ENCODE peak calls at places on chromosomes 1 and 21, in nine cellular contexts. N is suprapubic skin; T is GM23248; F is IMR-90; S is psoas muscle; W is MM.1S; J is neural progenitor cell; O is colonic mucosa; I is naive thymus-derived CD4-positive, alpha-beta T cell. R is an unnamed sample. For H3K4me1, the result is how much of the 10 kb centered on the place peaks cover.

GRCh38 chr21:32141009-32141357 is 137.9 kb downstream of the MIS18A start:
- DNase-seq in N (no peak), T (no peak), F (no peak), S (no peak), W (no peak), J (no peak), O (no peak), I (no peak), R (no peak)

GRCh38 chr1:200741808-200742207 is 3.1 kb downstream of the CAMSAP2 start:
- DNase-seq in N (no peak), T (peak), F (no peak), S (no peak), W (no peak), J (no peak), O (no peak), I (no peak), R (no peak)

GRCh38 chr1:14699596-14699995 is 101.1 kb downstream of the KAZN start:
- DNase-seq in N (no peak), T (no peak), F (no peak), S (no peak), W (no peak), J (no peak), O (no peak), I (no peak), R (no peak)

GRCh38 chr1:116807394-116807793 is 53.2 kb downstream of the CD2 start:
- DNase-seq in N (no peak), T (no peak), F (no peak), S (no peak), W (no peak), J (no peak), O (no peak), I (no peak), R (no peak)

GRCh38 chr1:93215322-93215721 is 34.8 kb downstream of the CCDC18 start:
- DNase-seq in N (no peak), T (no peak), F (no peak), S (no peak), W (no peak), J (no peak), O (no peak), I (no peak), R (no peak)

GRCh38 chr1:115641762-115642167 is at the start of gene VANGL1:
- DNase-seq in N (no peak), T (peak), F (peak), S (peak), W (peak), J (peak), O (peak), I (peak), R (peak)

GRCh38 chr1:45802343-45803298 is 791 bp upstream of the MAST2 start:
- DNase-seq in N (peak), T (peak), F (peak), S (peak), W (peak), J (peak), O (peak), I (peak), R (peak)

GRCh38 chr1:24065314-24065713 is 46.6 kb downstream of the MYOM3 start:
- DNase-seq in N (no peak), T (no peak), F (no peak), S (no peak), W (no peak), J (no peak), O (no peak), I (no peak), R (no peak)

GRCh38 chr1:69070660-69071373 is 496.9 kb upstream of the LRRC7 start:
- DNase-seq in N (no peak), T (no peak), F (no peak), S (no peak), W (no peak), J (no peak), O (no peak), I (no peak), R (no peak)

GRCh38 chr1:118100686-118101300 is 84.2 kb downstream of the SPAG17 start:
- DNase-seq in N (no peak), T (peak), F (no peak), S (no peak), W (no peak), J (no peak), O (peak), I (no peak), R (no peak)

GRCh38 chr1:162055062-162055461 is 14.4 kb upstream of the NOS1AP start:
- DNase-seq in N (no peak), T (peak), F (peak), S (no peak), W (no peak), J (no peak), O (no peak), I (no peak), R (no peak)

GRCh38 chr1:202575906-202576653 is 134.2 kb downstream of the SYT2 start:
- DNase-seq in N (no peak), T (peak), F (peak), S (no peak), W (no peak), J (peak), O (no peak), I (no peak), R (no peak)

GRCh38 chr1:154117642-154118041 is 37.2 kb downstream of the NUP210L start:
- DNase-seq in N (no peak), T (no peak), F (no peak), S (no peak), W (no peak), J (no peak), O (no peak), I (no peak), R (no peak)

GRCh38 chr1:155329980-155330598 is 9.4 kb downstream of the RUSC1 start:
- DNase-seq in N (no peak), T (no peak), F (no peak), S (no peak), W (no peak), J (no peak), O (no peak), I (no peak), R (no peak)

GRCh38 chr21:35506352-35506751 is 457.2 kb upstream of the RUNX1 start:
- DNase-seq in N (no peak), T (no peak), F (no peak), S (no peak), W (no peak), J (no peak), O (no peak), I (no peak), R (no peak)
- H3K4me1 ChIP-seq in N (under half), T (under half), F (under half), S (under half), W (under half), J (under half), O (under half), I (under half), R (under half)

GRCh38 chr1:41913025-41913424 is 5.7 kb downstream of the HIVEP3 start:
- DNase-seq in N (no peak), T (no peak), F (no peak), S (no peak), W (no peak), J (no peak), O (no peak), I (no peak), R (no peak)
- H3K4me3 ChIP-seq in N (no peak), T (no peak), F (no peak), S (no peak), W (no peak), J (no peak), O (no peak), I (no peak), R (no peak)

GRCh38 chr1:89905391-89906058 is 84.7 kb downstream of the LRRC8D start:
- DNase-seq in N (no peak), T (peak), F (peak), S (no peak), W (no peak), J (peak), O (no peak), I (no peak), R (no peak)
- H3K4me1 ChIP-seq in N (under half), T (half or more), F (under half), S (half or more), W (under half), J (under half), O (under half), I (under half), R (half or more)

GRCh38 chr1:77977989-77978292 is 931 bp downstream of the FUBP1 start:
- DNase-seq in N (no peak), T (no peak), F (no peak), S (no peak), W (no peak), J (no peak), O (no peak), I (no peak), R (no peak)

GRCh38 chr1:77978293-77978968 is 441 bp downstream of the FUBP1 start:
- DNase-seq in N (no peak), T (peak), F (peak), S (no peak), W (peak), J (peak), O (peak), I (peak), R (peak)

GRCh38 chr1:77976433-77977076 is 2.3 kb downstream of the FUBP1 start:
- DNase-seq in N (no peak), T (no peak), F (no peak), S (no peak), W (no peak), J (peak), O (no peak), I (no peak), R (peak)

GRCh38 chr1:77975907-77976306 is 3.0 kb downstream of the FUBP1 start:
- DNase-seq in N (no peak), T (peak), F (no peak), S (no peak), W (no peak), J (no peak), O (no peak), I (no peak), R (no peak)

GRCh38 chr1:77975386-77975785 is 3.5 kb downstream of the FUBP1 start:
- DNase-seq in N (no peak), T (peak), F (peak), S (no peak), W (no peak), J (no peak), O (no peak), I (no peak), R (no peak)
- H3K4me3 ChIP-seq in N (no peak), T (peak), F (peak), S (peak), W (no peak), J (peak), O (no peak), I (peak), R (peak)

DNA sequence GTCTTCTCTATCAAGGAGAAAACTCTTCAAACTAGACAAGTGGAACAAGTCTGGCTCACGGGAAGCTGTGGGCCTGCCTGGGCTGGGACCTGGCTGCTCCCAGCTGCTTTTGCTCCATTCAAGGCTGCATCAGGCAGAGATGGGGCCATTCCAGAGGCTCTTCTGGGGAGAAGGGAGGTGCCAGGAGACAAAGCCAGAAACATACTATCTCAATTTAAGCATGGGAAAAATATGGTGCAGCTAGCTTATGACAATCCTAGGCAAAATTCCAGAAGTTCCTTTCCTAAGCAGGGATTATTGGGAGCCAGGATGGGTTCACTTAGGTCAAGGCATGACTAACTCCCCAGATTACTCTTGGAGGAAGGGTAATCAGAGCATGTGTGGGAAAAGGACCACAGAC is 90.8 kb upstream of the SLC2A1 start:
- DNase-seq in N (no peak), T (no peak), F (peak), S (no peak), W (no peak), J (no peak), O (no peak), I (no peak), R (no peak)
- H3K4me1 ChIP-seq in N (under half), T (under half), F (under half), S (under half), W (under half), J (under half), O (under half), I (under half), R (under half)

R was measured in HAP-1.